ENCODE peak calls at places on chromosomes 3 and 15, in six cellular contexts. F is AG09309, A is OCI-LY7, B is upper lobe of left lung, E is nephron progenitor cell, H is omental fat pad. J is an unnamed sample.

GRCh38 chr3:58272891-58273290 is 33.2 kb upstream of the RPP14 start:
- DNase-seq in B (no peak), F (no peak), H (no peak), A (no peak), E (no peak), J (no peak)

GRCh38 chr3:62151591-62151990 is 221.8 kb downstream of the FEZF2 start:
- DNase-seq in H (no peak), E (no peak), A (no peak), B (no peak), F (no peak), J (no peak)

GRCh38 chr3:175146258-175146657 is 287.1 kb downstream of the NAALADL2 start:
- DNase-seq in H (no peak), F (peak; percentile 13), A (no peak), B (no peak), E (no peak), J (no peak)

GRCh38 chr3:82044918-82045715 is 283.7 kb upstream of the GBE1 start:
- DNase-seq in B (no peak), E (peak; percentile 5), H (no peak), A (no peak), F (no peak), J (no peak)

GRCh38 chr3:193594946-193595689 is 2.1 kb downstream of the OPA1 start:
- DNase-seq in E (no peak), F (no peak), H (no peak), B (no peak), A (no peak), J (no peak)

GRCh38 chr15:52798529-52799101 is 8.5 kb upstream of the ONECUT1 start:
- DNase-seq in H (no peak), A (no peak), E (peak; percentile 30), B (no peak), F (no peak), J (no peak)

GRCh38 chr3:21944251-21944650 is 193.2 kb upstream of the ZNF385D start:
- DNase-seq in A (no peak), B (no peak), F (no peak), H (no peak), E (no peak), J (no peak)

GRCh38 chr3:23442598-23443383 is 239.7 kb downstream of the UBE2E2 start:
- DNase-seq in H (no peak), E (no peak), B (no peak), A (peak; percentile 57), F (peak; percentile 8), J (no peak)

GRCh38 chr3:195291121-195291520 is 20.2 kb upstream of the XXYLT1 start:
- DNase-seq in A (no peak), E (no peak), F (no peak), H (no peak), B (no peak), J (no peak)

GRCh38 chr3:186021673-186022362 is 84.0 kb upstream of the TRA2B start:
- DNase-seq in B (no peak), A (no peak), E (no peak), F (peak; percentile 86), H (no peak), J (no peak)

GRCh38 chr3:155745795-155746550 is 1.1 kb upstream of the PLCH1 start:
- DNase-seq in H (no peak), E (peak; percentile 39), A (no peak), B (peak; percentile 48), F (no peak), J (no peak)

DNA sequence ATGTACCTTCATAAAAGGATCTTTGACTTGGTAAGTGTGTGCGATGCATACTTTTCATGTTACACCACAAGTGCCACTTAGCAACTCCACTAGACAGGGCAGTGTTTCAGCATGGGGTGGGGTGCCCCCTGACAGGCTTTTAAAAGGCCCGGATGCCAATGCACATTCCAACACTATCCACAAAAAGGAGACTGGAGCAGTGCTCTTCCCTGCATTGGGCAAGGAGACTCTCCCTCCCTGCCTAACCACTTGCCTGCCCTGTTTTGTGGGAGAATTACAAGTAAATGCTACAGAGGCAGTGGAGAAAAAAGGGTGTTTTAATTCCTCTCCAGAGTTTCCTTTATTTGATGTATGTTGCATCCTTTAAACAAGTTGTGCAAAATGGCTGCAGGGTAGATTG is 1.7 kb upstream of the RARB start:
- DNase-seq in H (no peak), E (no peak), B (no peak), A (no peak), F (no peak), J (no peak)
- TF ChIP-seq CTCF in H (no peak), E (no peak), B (no peak), A (no peak), F (no peak), J (no peak)

GRCh38 chr3:123297627-123297899 is 95.8 kb downstream of the SEC22A start:
- DNase-seq in E (no peak), F (no peak), B (no peak), A (no peak), H (no peak), J (no peak)
- TF ChIP-seq CTCF in E (no peak), F (no peak), B (no peak), A (peak; percentile 41), H (no peak), J (no peak)

GRCh38 chr3:145780301-145780700 is 380.7 kb downstream of the PLOD2 start:
- DNase-seq in E (no peak), B (no peak), H (no peak), F (no peak), A (no peak), J (no peak)

DNA sequence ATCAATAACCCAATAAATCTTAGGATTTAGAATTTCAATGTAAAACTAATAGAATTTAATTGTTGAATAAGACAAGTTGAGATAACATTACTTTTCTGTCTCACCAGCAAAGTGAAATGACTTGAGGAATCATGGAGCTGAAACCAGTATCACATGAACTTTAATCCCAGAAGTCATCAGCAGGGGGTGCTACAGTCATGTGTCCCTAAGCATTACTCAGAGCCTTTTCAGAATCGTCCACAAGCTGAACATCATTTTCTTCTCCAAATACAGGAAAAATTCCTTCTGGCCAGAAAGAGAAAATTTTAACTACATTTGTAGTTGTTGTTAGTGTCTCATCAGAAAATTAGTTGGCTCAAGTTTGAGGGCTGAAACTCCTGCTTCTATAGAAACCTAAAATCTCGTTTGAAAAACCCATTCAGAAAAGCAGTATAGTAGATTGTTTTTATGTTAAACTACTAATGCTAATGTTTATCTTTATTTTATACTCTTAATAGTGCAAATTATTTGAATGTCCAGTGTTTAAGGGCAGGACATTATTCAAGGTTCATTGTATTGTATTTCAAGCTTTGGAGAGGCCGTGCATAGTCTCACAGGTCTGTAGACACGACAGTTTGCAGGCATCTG is 384.1 kb downstream of the PLOD2 start:
- DNase-seq in H (peak; percentile 34), A (peak; percentile 18), B (no peak), F (peak; percentile 39), E (peak; percentile 54), J (no peak)
- TF ChIP-seq CTCF in H (no peak), A (peak; percentile 76), B (peak; percentile 49), F (peak; percentile 68), E (peak; percentile 65), J (no peak)

DNA sequence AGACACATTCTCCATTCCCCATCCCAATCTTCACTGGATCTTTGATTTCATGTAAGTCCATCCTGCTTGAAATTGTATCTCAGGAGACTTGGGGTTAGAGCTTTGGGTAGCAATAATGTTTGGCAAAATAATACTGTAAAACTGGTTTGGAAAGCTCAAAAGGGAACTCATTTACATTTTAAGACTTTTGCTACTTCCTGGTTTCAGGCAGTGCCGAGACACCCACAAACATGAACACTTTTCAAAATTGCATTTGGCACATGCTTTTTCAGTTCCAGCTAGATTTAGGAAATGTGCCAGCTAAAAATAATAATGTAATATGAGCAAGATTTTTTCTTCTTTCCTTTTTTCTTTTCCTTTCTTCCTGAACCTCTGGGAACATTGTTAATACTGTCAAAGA is 145.7 kb upstream of the CBLB start:
- DNase-seq in A (no peak), B (no peak), F (no peak), E (no peak), H (no peak), J (no peak)
- TF ChIP-seq CTCF in A (no peak), B (no peak), F (no peak), E (no peak), H (no peak), J (no peak)

GRCh38 chr3:122092460-122093165 is 37.5 kb downstream of the CD86 start:
- DNase-seq in A (peak; percentile 56), F (no peak), B (no peak), H (no peak), E (no peak), J (no peak)
- TF ChIP-seq CTCF in A (peak; percentile 87), F (peak; percentile 59), B (peak; percentile 61), H (no peak), E (no peak), J (no peak)

GRCh38 chr3:137035631-137036030 is 77.8 kb downstream of the IL20RB start:
- DNase-seq in A (peak; percentile 34), F (no peak), B (no peak), E (no peak), H (no peak), J (no peak)
- TF ChIP-seq CTCF in A (peak; percentile 67), F (peak; percentile 34), B (no peak), E (peak; percentile 19), H (no peak), J (no peak)

DNA sequence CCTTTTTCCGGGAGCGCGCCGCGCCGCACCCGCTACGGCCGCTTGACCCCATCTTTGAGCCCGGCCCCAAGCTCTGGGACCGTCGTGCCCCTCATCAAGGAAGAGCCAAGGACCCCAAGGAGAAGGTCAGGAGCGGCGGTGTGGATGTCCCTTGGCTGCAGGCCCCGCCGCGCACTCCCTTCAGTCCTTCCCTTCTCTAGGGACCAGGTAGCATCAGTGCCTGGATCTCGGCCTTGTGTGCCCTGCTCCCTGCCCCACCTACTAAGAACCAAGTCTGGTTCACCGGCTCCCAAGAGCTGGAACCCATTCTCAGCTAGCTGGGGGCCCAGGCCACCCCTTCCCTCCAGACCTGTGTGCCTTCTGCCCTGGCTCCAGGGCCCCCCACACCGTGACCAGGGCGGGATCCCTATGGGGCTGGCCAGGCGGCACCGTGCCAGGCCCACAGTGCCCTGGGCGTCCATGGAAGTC is 69.3 kb upstream of the CGNL1 start:
- DNase-seq in H (no peak), B (peak; percentile 78), E (no peak), A (no peak), F (no peak), J (no peak)
- TF ChIP-seq CTCF in H (no peak), B (no peak), E (no peak), A (no peak), F (no peak), J (peak; percentile 15)